ENCODE peak calls at places on chromosome 1, in six cellular contexts. One of them, this sample, is unnamed.

GRCh38 chr1:45337630-45338320 is 2.2 kb upstream of the TOE1 start:
- DNase-seq in AG09309: no peak
- DNase-seq in DMS 273 treated with DMSO at 0.1 percent for 48 hours: no peak
- DNase-seq in mammary epithelial cell: no peak
- DNase-seq in WERI-Rb-1: no peak
- DNase-seq in COLO829: no peak
- DNase-seq in this sample: no peak

GRCh38 chr1:168613689-168614655 is 37.6 kb downstream of the XCL1 start:
- DNase-seq in AG09309: no peak
- DNase-seq in DMS 273 treated with DMSO at 0.1 percent for 48 hours: peak
- DNase-seq in mammary epithelial cell: no peak
- DNase-seq in WERI-Rb-1: peak
- DNase-seq in COLO829: no peak
- DNase-seq in this sample: peak

GRCh38 chr1:209653915-209654351 is 1.7 kb upstream of the LAMB3 start:
- DNase-seq in AG09309: no peak
- DNase-seq in DMS 273 treated with DMSO at 0.1 percent for 48 hours: no peak
- DNase-seq in mammary epithelial cell: peak
- DNase-seq in WERI-Rb-1: no peak
- DNase-seq in COLO829: no peak
- DNase-seq in this sample: no peak

GRCh38 chr1:30413606-30414005 is 309.8 kb downstream of the MATN1 start:
- DNase-seq in AG09309: no peak
- DNase-seq in DMS 273 treated with DMSO at 0.1 percent for 48 hours: no peak
- DNase-seq in mammary epithelial cell: no peak
- DNase-seq in WERI-Rb-1: no peak
- DNase-seq in COLO829: no peak
- DNase-seq in this sample: no peak

GRCh38 chr1:91527781-91528180 is 27.1 kb downstream of the CDC7 start:
- DNase-seq in AG09309: no peak
- DNase-seq in DMS 273 treated with DMSO at 0.1 percent for 48 hours: no peak
- DNase-seq in mammary epithelial cell: no peak
- DNase-seq in WERI-Rb-1: no peak
- DNase-seq in COLO829: no peak
- DNase-seq in this sample: no peak

GRCh38 chr1:112064344-112064743 is 74.9 kb upstream of the KCND3 start:
- DNase-seq in AG09309: no peak
- DNase-seq in DMS 273 treated with DMSO at 0.1 percent for 48 hours: no peak
- DNase-seq in mammary epithelial cell: no peak
- DNase-seq in WERI-Rb-1: no peak
- DNase-seq in COLO829: no peak
- DNase-seq in this sample: no peak

GRCh38 chr1:56803561-56804156 is 15.5 kb downstream of the FYB2 start:
- DNase-seq in AG09309: no peak
- DNase-seq in DMS 273 treated with DMSO at 0.1 percent for 48 hours: peak
- DNase-seq in mammary epithelial cell: peak
- DNase-seq in WERI-Rb-1: peak
- DNase-seq in COLO829: no peak
- DNase-seq in this sample: peak

GRCh38 chr1:201495447-201496295 is 11.3 kb downstream of the CSRP1 start:
- DNase-seq in AG09309: no peak
- DNase-seq in DMS 273 treated with DMSO at 0.1 percent for 48 hours: no peak
- DNase-seq in mammary epithelial cell: no peak
- DNase-seq in WERI-Rb-1: peak
- DNase-seq in COLO829: peak
- DNase-seq in this sample: peak

GRCh38 chr1:204791453-204792366 is 79.0 kb upstream of the NFASC start:
- DNase-seq in AG09309: no peak
- DNase-seq in DMS 273 treated with DMSO at 0.1 percent for 48 hours: peak
- DNase-seq in mammary epithelial cell: peak
- DNase-seq in WERI-Rb-1: peak
- DNase-seq in COLO829: peak
- DNase-seq in this sample: peak

GRCh38 chr1:115215110-115215509 is 122.9 kb downstream of the NGF start:
- DNase-seq in AG09309: no peak
- DNase-seq in DMS 273 treated with DMSO at 0.1 percent for 48 hours: no peak
- DNase-seq in mammary epithelial cell: no peak
- DNase-seq in WERI-Rb-1: no peak
- DNase-seq in COLO829: no peak
- DNase-seq in this sample: no peak

GRCh38 chr1:238345837-238346236 is 455.1 kb upstream of the ZP4 start:
- DNase-seq in AG09309: no peak
- DNase-seq in DMS 273 treated with DMSO at 0.1 percent for 48 hours: no peak
- DNase-seq in mammary epithelial cell: no peak
- DNase-seq in WERI-Rb-1: no peak
- DNase-seq in COLO829: no peak
- DNase-seq in this sample: no peak

GRCh38 chr1:43671626-43672330 is 21.8 kb downstream of the KDM4A start:
- DNase-seq in AG09309: no peak
- DNase-seq in DMS 273 treated with DMSO at 0.1 percent for 48 hours: no peak
- DNase-seq in mammary epithelial cell: peak
- DNase-seq in WERI-Rb-1: no peak
- DNase-seq in COLO829: no peak
- DNase-seq in this sample: no peak

This sample was measured in BE2C.